ENCODE peak calls at places on chromosomes 1 and 21, in four cellular contexts. B is skeletal muscle cell, M is right lobe of liver, U is left ventricle myocardium inferior. S is an unnamed sample.

GRCh38 chr1:157198619-157199420 is 60.6 kb upstream of the ETV3 start:
- DNase-seq in B (no peak), M (no peak), U (no peak), S (no peak)

GRCh38 chr1:245007686-245008085 is 143.3 kb upstream of the HNRNPU start:
- DNase-seq in B (no peak), M (no peak), U (no peak), S (no peak)

GRCh38 chr1:21749109-21749508 is 33.8 kb downstream of the USP48 start:
- DNase-seq in B (no peak), M (no peak), U (no peak), S (no peak)

GRCh38 chr21:34791776-34792503 is 123.1 kb downstream of the CLIC6 start:
- DNase-seq in B (no peak), M (no peak), U (no peak), S (no peak)

GRCh38 chr1:30419246-30419720 is 304.1 kb downstream of the MATN1 start:
- DNase-seq in B (no peak), M (no peak), U (no peak), S (no peak)

GRCh38 chr1:98903261-98903660 is 101.4 kb downstream of the PLPPR5 start:
- DNase-seq in B (peak), M (no peak), U (no peak), S (peak)

GRCh38 chr1:153616144-153616884 is at the start of gene S100A14:
- DNase-seq in B (no peak), M (peak), U (peak), S (no peak)

GRCh38 chr1:23759277-23759676 is 16.0 kb downstream of the ELOA start:
- DNase-seq in B (no peak), M (no peak), U (no peak), S (no peak)

GRCh38 chr1:178407662-178408061 is 89.1 kb downstream of the CLEC20A start:
- DNase-seq in B (no peak), M (no peak), U (no peak), S (no peak)

GRCh38 chr1:185238447-185238846 is 78.6 kb downstream of the IVNS1ABP start:
- DNase-seq in B (no peak), M (no peak), U (no peak), S (no peak)
- H3K4me3 ChIP-seq in B (no peak), M (no peak), U (no peak), S (no peak)

DNA sequence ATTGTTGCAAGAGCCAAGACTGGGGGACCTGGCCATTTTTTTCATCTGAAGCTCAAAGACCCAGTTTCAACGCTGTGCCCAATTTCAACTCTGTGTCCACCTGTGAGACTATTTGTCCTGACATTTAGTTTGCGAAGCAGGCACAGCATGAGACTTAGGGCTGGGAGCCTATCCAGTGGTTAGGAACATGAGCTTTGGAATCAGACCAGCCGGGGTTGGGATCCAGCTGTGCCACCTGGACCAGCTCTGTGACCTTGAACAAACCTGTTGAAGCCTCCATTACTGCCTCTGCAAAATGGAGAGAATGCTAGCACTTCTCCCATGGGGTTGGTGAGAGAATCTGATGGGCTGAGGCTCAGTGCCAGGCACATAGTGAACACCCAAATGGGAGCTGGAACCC is 206.1 kb upstream of the TMEM51 start:
- DNase-seq in B (no peak), M (no peak), U (no peak), S (no peak)
- H3K4me3 ChIP-seq in B (no peak), M (peak), U (no peak), S (no peak)

GRCh38 chr1:224683981-224684380 is 67.9 kb downstream of the CNIH3 start:
- DNase-seq in B (no peak), M (no peak), U (no peak), S (no peak)
- H3K4me3 ChIP-seq in B (no peak), M (no peak), U (no peak), S (no peak)

GRCh38 chr1:236686815-236687160 is 489 bp downstream of the ACTN2 start:
- DNase-seq in B (no peak), M (no peak), U (peak), S (no peak)
- H3K4me3 ChIP-seq in B (peak), M (peak), U (peak), S (peak)

DNA sequence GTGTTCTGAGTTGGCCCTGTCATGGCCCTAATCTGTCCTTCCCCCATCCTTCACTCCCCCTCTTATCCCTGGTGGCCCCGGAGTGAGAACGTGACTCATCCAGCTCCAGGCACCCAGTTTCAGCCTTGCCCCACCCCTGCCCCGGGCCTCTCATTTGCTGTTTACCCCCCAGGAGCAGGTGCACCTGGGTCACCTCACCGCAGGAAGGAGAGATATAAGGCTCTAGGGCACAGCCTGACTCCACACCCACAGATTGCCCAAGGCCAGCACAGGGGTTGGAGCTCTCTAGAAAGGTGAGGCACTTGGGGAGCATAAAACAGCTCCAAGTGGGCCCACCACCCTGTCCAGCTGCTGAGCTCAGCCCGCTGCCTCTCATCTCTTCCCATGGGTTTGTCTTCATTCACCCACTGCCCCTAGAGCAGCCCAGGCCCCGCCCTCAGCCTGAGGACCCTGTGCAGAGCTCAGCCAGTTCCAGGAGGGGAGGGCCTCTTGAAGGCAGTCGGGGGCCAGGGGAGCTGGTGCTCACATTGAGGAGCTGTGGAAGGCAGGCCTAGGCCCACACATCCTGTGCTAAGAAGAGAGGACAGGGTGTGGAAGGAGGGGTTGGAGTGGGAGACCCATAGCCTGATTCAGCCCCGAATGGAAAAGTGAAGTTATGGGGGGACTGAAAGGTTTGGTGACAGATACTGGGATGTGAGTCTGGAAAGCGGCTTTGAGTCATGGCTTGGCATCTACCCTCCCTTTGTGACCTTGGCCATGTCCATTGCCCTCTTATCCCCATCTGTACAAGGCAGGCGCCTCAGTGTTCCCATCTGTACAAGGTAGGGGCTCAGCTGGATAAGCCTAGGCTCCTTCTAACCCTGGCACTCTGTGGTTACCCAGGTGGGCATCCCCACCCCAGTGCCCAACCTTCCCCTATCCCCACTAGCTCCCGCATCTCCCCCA is 16.1 kb upstream of the GPR37L1 start:
- DNase-seq in B (no peak), M (no peak), U (no peak), S (no peak)
- H3K4me3 ChIP-seq in B (no peak), M (no peak), U (no peak), S (no peak)